ENCODE peak calls at places on chromosomes 3 and 15, in eight cellular contexts. One of them, this sample, is unnamed. For H3K9me3 and H3K4me1, the result is how much of the 10 kb centered on the place peaks cover.

GRCh38 chr3:106699093-106699492 is 678.1 kb upstream of the CCDC54 start:
- DNase-seq in SJSA1: no peak
- DNase-seq in transverse colon: no peak
- DNase-seq in Caco-2: no peak
- DNase-seq in aorta: no peak
- DNase-seq in upper lobe of right lung: no peak
- DNase-seq in cardiac muscle cell: no peak
- DNase-seq in H9: no peak
- DNase-seq in this sample: no peak

GRCh38 chr3:184384342-184384741 is 4.5 kb downstream of the CHRD start:
- DNase-seq in SJSA1: no peak
- DNase-seq in transverse colon: no peak
- DNase-seq in Caco-2: no peak
- DNase-seq in aorta: no peak
- DNase-seq in upper lobe of right lung: no peak
- DNase-seq in cardiac muscle cell: no peak
- DNase-seq in H9: no peak
- DNase-seq in this sample: no peak

GRCh38 chr3:57691411-57692133 is 1.3 kb downstream of the DENND6A start:
- DNase-seq in SJSA1: no peak
- DNase-seq in transverse colon: no peak
- DNase-seq in Caco-2: no peak
- DNase-seq in aorta: no peak
- DNase-seq in upper lobe of right lung: no peak
- DNase-seq in cardiac muscle cell: peak
- DNase-seq in H9: no peak
- DNase-seq in this sample: no peak

GRCh38 chr15:29920515-29920914 is 98.2 kb upstream of the TJP1 start:
- DNase-seq in SJSA1: no peak
- DNase-seq in transverse colon: no peak
- DNase-seq in Caco-2: peak
- DNase-seq in aorta: no peak
- DNase-seq in upper lobe of right lung: peak
- DNase-seq in cardiac muscle cell: no peak
- DNase-seq in H9: no peak
- DNase-seq in this sample: no peak

GRCh38 chr3:105516972-105517371 is 150.3 kb downstream of the ALCAM start:
- DNase-seq in SJSA1: no peak
- DNase-seq in transverse colon: no peak
- DNase-seq in Caco-2: no peak
- DNase-seq in aorta: no peak
- DNase-seq in upper lobe of right lung: no peak
- DNase-seq in cardiac muscle cell: peak
- DNase-seq in H9: no peak
- DNase-seq in this sample: no peak

GRCh38 chr3:99644741-99645140 is 6.3 kb downstream of the COL8A1 start:
- DNase-seq in SJSA1: no peak
- DNase-seq in transverse colon: no peak
- DNase-seq in Caco-2: no peak
- DNase-seq in aorta: no peak
- DNase-seq in upper lobe of right lung: no peak
- DNase-seq in cardiac muscle cell: no peak
- DNase-seq in H9: no peak
- DNase-seq in this sample: no peak

GRCh38 chr3:50226888-50227389 is 9.1 kb upstream of the GNAI2 start:
- DNase-seq in SJSA1: no peak
- DNase-seq in transverse colon: peak
- DNase-seq in Caco-2: no peak
- DNase-seq in aorta: peak
- DNase-seq in upper lobe of right lung: no peak
- DNase-seq in cardiac muscle cell: peak
- DNase-seq in H9: no peak
- DNase-seq in this sample: no peak

GRCh38 chr15:71325461-71325860 is 210.2 kb downstream of the THSD4 start:
- DNase-seq in SJSA1: no peak
- DNase-seq in transverse colon: no peak
- DNase-seq in Caco-2: no peak
- DNase-seq in aorta: no peak
- DNase-seq in upper lobe of right lung: no peak
- DNase-seq in cardiac muscle cell: peak
- DNase-seq in H9: no peak
- DNase-seq in this sample: no peak

GRCh38 chr3:27639271-27639670 is 82.9 kb downstream of the EOMES start:
- DNase-seq in SJSA1: no peak
- DNase-seq in transverse colon: no peak
- DNase-seq in Caco-2: no peak
- DNase-seq in aorta: no peak
- DNase-seq in upper lobe of right lung: no peak
- DNase-seq in cardiac muscle cell: no peak
- DNase-seq in H9: no peak
- DNase-seq in this sample: no peak

GRCh38 chr15:83396071-83396470 is 51.1 kb upstream of the SH3GL3 start:
- DNase-seq in SJSA1: no peak
- DNase-seq in transverse colon: no peak
- DNase-seq in Caco-2: no peak
- DNase-seq in aorta: no peak
- DNase-seq in upper lobe of right lung: no peak
- DNase-seq in cardiac muscle cell: peak
- DNase-seq in H9: peak
- DNase-seq in this sample: no peak

GRCh38 chr3:13648060-13648743 is 99.3 kb downstream of the FBLN2 start:
- DNase-seq in SJSA1: peak
- DNase-seq in transverse colon: peak
- DNase-seq in Caco-2: peak
- DNase-seq in aorta: peak
- DNase-seq in upper lobe of right lung: peak
- DNase-seq in cardiac muscle cell: peak
- DNase-seq in H9: peak
- DNase-seq in this sample: peak

GRCh38 chr3:46675843-46676567 is 17.5 kb downstream of the ALS2CL start:
- DNase-seq in SJSA1: no peak
- DNase-seq in transverse colon: no peak
- DNase-seq in Caco-2: no peak
- DNase-seq in aorta: peak
- DNase-seq in upper lobe of right lung: peak
- DNase-seq in cardiac muscle cell: no peak
- DNase-seq in H9: no peak
- DNase-seq in this sample: no peak

GRCh38 chr3:181948286-181948685 is 236.6 kb downstream of the SOX2 start:
- DNase-seq in SJSA1: no peak
- DNase-seq in transverse colon: no peak
- DNase-seq in Caco-2: no peak
- DNase-seq in aorta: no peak
- DNase-seq in upper lobe of right lung: no peak
- DNase-seq in cardiac muscle cell: no peak
- DNase-seq in H9: no peak
- DNase-seq in this sample: no peak

GRCh38 chr3:71662553-71662952 is 62.6 kb downstream of the EIF4E3 start:
- DNase-seq in SJSA1: no peak
- DNase-seq in transverse colon: no peak
- DNase-seq in Caco-2: no peak
- DNase-seq in aorta: no peak
- DNase-seq in upper lobe of right lung: no peak
- DNase-seq in cardiac muscle cell: no peak
- DNase-seq in H9: no peak
- DNase-seq in this sample: no peak

GRCh38 chr3:151003024-151003771 is 30.7 kb upstream of the CLRN1 start:
- DNase-seq in SJSA1: no peak
- DNase-seq in transverse colon: no peak
- DNase-seq in Caco-2: no peak
- DNase-seq in aorta: no peak
- DNase-seq in upper lobe of right lung: no peak
- DNase-seq in cardiac muscle cell: no peak
- DNase-seq in H9: no peak
- DNase-seq in this sample: no peak

GRCh38 chr3:45948409-45948808 is 5.1 kb downstream of the CXCR6 start:
- DNase-seq in SJSA1: no peak
- DNase-seq in transverse colon: no peak
- DNase-seq in Caco-2: no peak
- DNase-seq in aorta: no peak
- DNase-seq in upper lobe of right lung: no peak
- DNase-seq in cardiac muscle cell: peak
- DNase-seq in H9: no peak
- DNase-seq in this sample: no peak

GRCh38 chr3:13282528-13282985 is 137.6 kb downstream of the NUP210 start:
- DNase-seq in SJSA1: no peak
- DNase-seq in transverse colon: no peak
- DNase-seq in Caco-2: no peak
- DNase-seq in aorta: no peak
- DNase-seq in upper lobe of right lung: no peak
- DNase-seq in cardiac muscle cell: no peak
- DNase-seq in H9: no peak
- DNase-seq in this sample: no peak

GRCh38 chr3:167520656-167521360 is 47.0 kb upstream of the SERPINI2 start:
- DNase-seq in SJSA1: no peak
- DNase-seq in transverse colon: no peak
- DNase-seq in Caco-2: no peak
- DNase-seq in aorta: no peak
- DNase-seq in upper lobe of right lung: no peak
- DNase-seq in cardiac muscle cell: no peak
- DNase-seq in H9: no peak
- DNase-seq in this sample: no peak

GRCh38 chr3:10957976-10958749 is 34.4 kb upstream of the SLC6A1 start:
- DNase-seq in SJSA1: no peak
- DNase-seq in transverse colon: peak
- DNase-seq in Caco-2: no peak
- DNase-seq in aorta: no peak
- DNase-seq in upper lobe of right lung: peak
- DNase-seq in cardiac muscle cell: peak
- DNase-seq in H9: no peak
- DNase-seq in this sample: peak

DNA sequence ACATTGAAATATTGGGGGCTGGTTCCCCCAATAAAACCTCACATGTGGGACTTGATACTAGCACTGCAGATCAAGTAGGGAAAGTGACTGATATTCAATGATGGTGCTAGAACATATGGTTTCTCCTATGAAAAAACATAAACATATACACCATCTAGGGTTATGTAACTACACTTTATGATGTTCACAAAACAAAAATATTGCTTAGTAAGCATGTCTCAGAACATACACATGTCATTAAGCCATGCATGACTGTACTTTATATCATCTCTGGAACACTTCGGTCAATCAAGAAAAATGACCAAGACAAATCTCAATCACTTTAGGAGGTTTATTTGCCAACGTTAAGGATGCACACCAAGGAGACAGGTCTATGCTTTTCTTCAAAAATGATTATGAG is 57.4 kb downstream of the ZNF717 start:
- DNase-seq in SJSA1: no peak
- DNase-seq in transverse colon: no peak
- DNase-seq in Caco-2: no peak
- DNase-seq in aorta: no peak
- DNase-seq in upper lobe of right lung: no peak
- DNase-seq in cardiac muscle cell: no peak
- DNase-seq in H9: no peak
- DNase-seq in this sample: no peak
- H3K9me3 ChIP-seq in SJSA1: under half
- H3K9me3 ChIP-seq in transverse colon: half or more
- H3K9me3 ChIP-seq in Caco-2: under half
- H3K9me3 ChIP-seq in aorta: under half
- H3K9me3 ChIP-seq in upper lobe of right lung: half or more
- H3K9me3 ChIP-seq in cardiac muscle cell: under half
- H3K9me3 ChIP-seq in H9: half or more
- H3K9me3 ChIP-seq in this sample: under half

DNA sequence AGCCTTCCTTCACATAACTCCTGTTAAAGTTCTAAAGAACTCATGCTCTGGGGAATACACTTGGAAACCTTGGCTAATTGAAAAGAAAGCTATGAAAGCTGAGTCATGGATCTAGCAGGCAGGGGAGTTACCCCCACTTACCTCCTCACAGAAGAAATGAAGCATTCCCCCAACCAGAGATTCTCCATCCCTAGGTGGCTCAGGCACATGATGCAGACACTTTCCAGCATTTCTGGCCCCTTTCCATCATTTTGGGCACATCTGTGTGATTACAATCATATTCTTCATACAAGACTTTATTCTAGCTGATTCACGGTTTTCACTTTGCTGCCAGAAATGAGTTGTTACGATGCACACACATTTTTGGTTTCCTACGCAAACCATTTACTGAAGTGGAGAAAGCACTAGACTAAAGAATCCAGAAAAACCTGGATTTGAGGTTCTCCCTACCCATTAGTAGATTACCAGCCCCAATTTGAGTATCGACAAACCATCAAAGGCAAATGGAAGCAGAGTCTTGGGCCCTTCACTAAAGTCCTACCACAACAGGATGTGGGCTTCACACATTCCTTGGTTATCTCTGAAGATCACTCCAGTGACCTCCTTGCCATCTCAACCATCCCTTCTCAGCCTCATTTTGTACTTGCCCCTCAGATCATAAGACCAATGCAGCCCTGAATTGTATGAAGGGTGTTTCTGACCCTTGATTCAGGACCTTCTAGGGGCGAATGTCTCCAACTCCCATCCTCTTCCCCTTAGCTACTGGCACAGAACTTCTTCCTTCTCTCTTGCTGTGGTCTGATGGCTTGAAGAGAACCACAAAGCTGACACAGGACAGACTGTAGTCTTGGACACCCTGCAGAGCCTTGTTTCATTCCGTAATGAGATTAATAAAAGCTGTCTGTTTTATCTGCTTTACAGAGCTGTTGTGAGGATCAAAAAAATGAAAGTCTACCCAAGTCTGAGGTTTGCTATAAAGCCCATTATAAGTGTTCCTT is 42.5 kb upstream of the SNRK start:
- DNase-seq in SJSA1: no peak
- DNase-seq in transverse colon: no peak
- DNase-seq in Caco-2: no peak
- DNase-seq in aorta: no peak
- DNase-seq in upper lobe of right lung: no peak
- DNase-seq in cardiac muscle cell: peak
- DNase-seq in H9: no peak
- DNase-seq in this sample: no peak
- H3K4me1 ChIP-seq in SJSA1: under half
- H3K4me1 ChIP-seq in transverse colon: under half
- H3K4me1 ChIP-seq in Caco-2: under half
- H3K4me1 ChIP-seq in aorta: under half
- H3K4me1 ChIP-seq in upper lobe of right lung: under half
- H3K4me1 ChIP-seq in cardiac muscle cell: under half
- H3K4me1 ChIP-seq in H9: under half
- H3K4me1 ChIP-seq in this sample: under half

GRCh38 chr15:45884289-45884688 is 249.5 kb downstream of the SQOR start:
- DNase-seq in SJSA1: no peak
- DNase-seq in transverse colon: no peak
- DNase-seq in Caco-2: no peak
- DNase-seq in aorta: no peak
- DNase-seq in upper lobe of right lung: no peak
- DNase-seq in cardiac muscle cell: no peak
- DNase-seq in H9: no peak
- DNase-seq in this sample: no peak
- H3K9me3 ChIP-seq in SJSA1: under half
- H3K9me3 ChIP-seq in transverse colon: under half
- H3K9me3 ChIP-seq in Caco-2: under half
- H3K9me3 ChIP-seq in aorta: under half
- H3K9me3 ChIP-seq in upper lobe of right lung: under half
- H3K9me3 ChIP-seq in cardiac muscle cell: under half
- H3K9me3 ChIP-seq in H9: under half
- H3K9me3 ChIP-seq in this sample: under half

DNA sequence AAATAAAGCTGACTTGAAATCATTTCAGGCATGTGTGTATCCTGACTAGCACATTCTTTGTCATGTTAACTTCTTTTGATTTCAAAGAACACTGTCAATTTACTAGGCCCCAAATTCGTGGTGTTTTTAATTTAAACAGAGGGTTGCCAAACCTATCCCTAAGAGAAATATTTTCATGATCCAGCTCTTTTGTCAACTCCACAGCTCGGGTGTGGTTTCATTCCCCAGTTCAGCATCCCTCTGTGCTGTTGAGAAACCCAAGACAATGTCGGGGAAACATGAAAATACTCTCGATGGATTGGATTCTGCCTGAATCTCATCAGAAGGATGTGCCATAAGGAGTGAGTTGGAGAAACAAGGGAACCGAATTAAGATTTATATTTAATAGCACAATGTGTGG is 84.4 kb upstream of the PHLDB2 start:
- DNase-seq in SJSA1: no peak
- DNase-seq in transverse colon: no peak
- DNase-seq in Caco-2: no peak
- DNase-seq in aorta: no peak
- DNase-seq in upper lobe of right lung: no peak
- DNase-seq in cardiac muscle cell: no peak
- DNase-seq in H9: no peak
- DNase-seq in this sample: no peak
- H3K4me1 ChIP-seq in SJSA1: under half
- H3K4me1 ChIP-seq in transverse colon: under half
- H3K4me1 ChIP-seq in Caco-2: under half
- H3K4me1 ChIP-seq in aorta: under half
- H3K4me1 ChIP-seq in upper lobe of right lung: under half
- H3K4me1 ChIP-seq in cardiac muscle cell: under half
- H3K4me1 ChIP-seq in H9: under half
- H3K4me1 ChIP-seq in this sample: under half

This sample was measured in heart left ventricle.